ENCODE peak calls at places on chromosomes 7 and 10, in ten cellular contexts. T, J, W, O, C, A, D, N, I and G are unnamed samples.

GRCh38 chr7:50867048-50867383 is 84.3 kb upstream of the GRB10 start:
- DNase-seq in C (no peak), O (no peak), T (no peak), J (no peak), W (no peak), I (no peak), D (no peak), A (no peak), N (no peak), G (no peak)

GRCh38 chr7:155836216-155837125 is 24.2 kb upstream of the SHH start:
- DNase-seq in W (no peak), O (no peak), T (no peak), C (no peak), D (no peak), J (no peak), I (no peak), A (no peak), N (no peak), G (no peak)

GRCh38 chr7:127792528-127793342 is 140.7 kb downstream of the SND1 start:
- DNase-seq in W (no peak), A (no peak), I (peak; percentile 35), O (no peak), D (no peak), C (no peak), N (no peak), J (peak; percentile 13), T (no peak), G (peak; percentile 47)

GRCh38 chr10:3472705-3473078 is 300.1 kb upstream of the PITRM1 start:
- DNase-seq in D (no peak), I (no peak), C (peak; percentile 27), A (peak; percentile 82), O (no peak), J (no peak), W (no peak), N (peak; percentile 73), T (no peak), G (no peak)

GRCh38 chr7:97003262-97004236 is 1.8 kb upstream of the DLX6 start:
- DNase-seq in T (no peak), C (no peak), N (no peak), J (no peak), D (no peak), W (no peak), O (no peak), A (no peak), I (no peak), G (no peak)

GRCh38 chr10:130023454-130024230 is 59.6 kb upstream of the EBF3 start:
- DNase-seq in I (no peak), W (no peak), T (no peak), N (no peak), O (no peak), A (no peak), D (no peak), J (no peak), C (no peak), G (no peak)

GRCh38 chr10:72653383-72654096 is 27.7 kb upstream of the MICU1 start:
- DNase-seq in O (no peak), I (no peak), T (no peak), A (no peak), W (no peak), C (no peak), J (no peak), N (no peak), D (no peak), G (no peak)

GRCh38 chr7:71165708-71166107 is 33.8 kb downstream of the GALNT17 start:
- DNase-seq in J (no peak), D (no peak), T (no peak), O (no peak), A (no peak), N (no peak), W (no peak), C (no peak), I (no peak), G (no peak)

GRCh38 chr10:33487014-33487776 is 152.7 kb upstream of the NRP1 start:
- DNase-seq in J (peak; percentile 49), C (peak; percentile 19), W (no peak), A (peak; percentile 15), N (peak; percentile 14), D (no peak), I (no peak), O (no peak), T (no peak), G (no peak)

GRCh38 chr10:89470628-89471027 is 56.3 kb downstream of the IFIT5 start:
- DNase-seq in T (no peak), I (no peak), D (no peak), O (no peak), J (peak; percentile 30), C (peak; percentile 8), W (no peak), N (no peak), A (no peak), G (no peak)

GRCh38 chr7:28062197-28062988 is 118.2 kb downstream of the JAZF1 start:
- DNase-seq in I (peak; percentile 46), N (peak; percentile 57), J (peak; percentile 33), C (peak; percentile 86), D (peak; percentile 69), A (peak; percentile 87), O (peak; percentile 60), T (no peak), W (no peak), G (peak; percentile 68)

GRCh38 chr7:87116315-87116714 is 35.9 kb upstream of the DMTF1 start:
- DNase-seq in C (no peak), I (no peak), O (no peak), W (no peak), A (no peak), J (no peak), T (no peak), D (no peak), N (no peak), G (no peak)

GRCh38 chr10:104317195-104318095 is 20.8 kb downstream of the ITPRIP start:
- DNase-seq in O (no peak), C (peak; percentile 55), A (peak; percentile 84), J (no peak), W (no peak), D (peak; percentile 54), I (no peak), N (peak; percentile 76), T (no peak), G (no peak)